ENCODE peak calls at places on chromosomes 6 and 20, in four cellular contexts. S is putamen; Z is activated naive CD8-positive, alpha-beta T cell treated with anti-CD3 and anti-CD28 coated beads for 36 hours; D is H7. P is an unnamed sample.

GRCh38 chr20:40563296-40563950 is 125.6 kb downstream of the MAFB start:
- DNase-seq in S (no peak), Z (no peak), D (no peak), P (no peak)

GRCh38 chr6:17998442-17998841 is 11.0 kb upstream of the KIF13A start:
- DNase-seq in S (no peak), Z (no peak), D (no peak), P (no peak)

GRCh38 chr6:44569931-44570385 is 182.5 kb downstream of the CDC5L start:
- DNase-seq in S (peak; percentile 8), Z (no peak), D (no peak), P (no peak)

GRCh38 chr20:61510778-61511330 is 258.8 kb downstream of the CDH4 start:
- DNase-seq in S (peak; percentile 28), Z (no peak), D (no peak), P (no peak)

GRCh38 chr6:27908017-27908416 is 4.2 kb downstream of the OR2B2 start:
- DNase-seq in S (no peak), Z (no peak), D (no peak), P (no peak)

GRCh38 chr6:5135783-5136376 is 50.7 kb downstream of the PPP1R3G start:
- DNase-seq in S (no peak), Z (peak; percentile 44), D (peak; percentile 67), P (no peak)

GRCh38 chr20:12902992-12903391 is 105.8 kb upstream of the SPTLC3 start:
- DNase-seq in S (no peak), Z (no peak), D (no peak), P (no peak)

GRCh38 chr6:151004415-151005024 is 139.0 kb downstream of the MTHFD1L start:
- DNase-seq in S (no peak), Z (no peak), D (no peak), P (no peak)

GRCh38 chr6:71139249-71139648 is 149.4 kb upstream of the OGFRL1 start:
- DNase-seq in S (no peak), Z (no peak), D (no peak), P (no peak)

GRCh38 chr6:93388070-93388469 is 31.3 kb downstream of the EPHA7 start:
- DNase-seq in S (no peak), Z (no peak), D (no peak), P (no peak)

GRCh38 chr20:36203861-36204260 is 32.4 kb upstream of the AAR2 start:
- DNase-seq in S (no peak), Z (no peak), D (no peak), P (no peak)

GRCh38 chr6:32886674-32887383 is 32.8 kb downstream of the PSMB9 start:
- DNase-seq in S (no peak), Z (no peak), D (no peak), P (no peak)

GRCh38 chr6:45458672-45459071 is 80.9 kb upstream of the SUPT3H start:
- DNase-seq in S (no peak), Z (no peak), D (no peak), P (no peak)